ENCODE peak calls at places on chromosomes 12 and 14, in four cellular contexts. One of them, this sample, is unnamed.
A peak's percentile ranks its signal among the peaks of the same experiment; 100 is the strongest.

GRCh38 chr14:101111620-101112290 is 208.2 kb upstream of the RTL1 start:
- DNase-seq in IMR-90: no peak
- DNase-seq in A549: no peak
- DNase-seq in GM12878: no peak
- DNase-seq in this sample: no peak

GRCh38 chr12:118103231-118103600 is 595 bp downstream of the VSIG10 start:
- DNase-seq in IMR-90: peak; percentile 7
- DNase-seq in A549: peak; percentile 28
- DNase-seq in GM12878: no peak
- DNase-seq in this sample: peak; percentile 32

GRCh38 chr14:95307402-95308041 is 12.2 kb downstream of the CLMN start:
- DNase-seq in IMR-90: no peak
- DNase-seq in A549: no peak
- DNase-seq in GM12878: no peak
- DNase-seq in this sample: no peak

GRCh38 chr12:57452937-57453509 is 2.1 kb upstream of the INHBE start:
- DNase-seq in IMR-90: peak; percentile 84
- DNase-seq in A549: peak; percentile 84
- DNase-seq in GM12878: no peak
- DNase-seq in this sample: peak; percentile 77

GRCh38 chr14:93941293-93941910 is 14.3 kb downstream of the FAM181A start:
- DNase-seq in IMR-90: peak; percentile 90
- DNase-seq in A549: no peak
- DNase-seq in GM12878: no peak
- DNase-seq in this sample: no peak

GRCh38 chr14:25050494-25051170 is 685 bp upstream of the STXBP6 start:
- DNase-seq in IMR-90: peak; percentile 82
- DNase-seq in A549: no peak
- DNase-seq in GM12878: no peak
- DNase-seq in this sample: no peak

GRCh38 chr14:101239065-101239464 is 322.2 kb upstream of the DIO3 start:
- DNase-seq in IMR-90: no peak
- DNase-seq in A549: no peak
- DNase-seq in GM12878: no peak
- DNase-seq in this sample: no peak

GRCh38 chr12:51076235-51076930 is 7.0 kb downstream of the CSRNP2 start:
- DNase-seq in IMR-90: no peak
- DNase-seq in A549: no peak
- DNase-seq in GM12878: no peak
- DNase-seq in this sample: no peak

GRCh38 chr12:119665164-119665929 is 2.6 kb upstream of the PRKAB1 start:
- DNase-seq in IMR-90: no peak
- DNase-seq in A549: no peak
- DNase-seq in GM12878: no peak
- DNase-seq in this sample: no peak

GRCh38 chr12:124804011-124804621 is 59.5 kb downstream of the SCARB1 start:
- DNase-seq in IMR-90: peak; percentile 13
- DNase-seq in A549: peak; percentile 80
- DNase-seq in GM12878: no peak
- DNase-seq in this sample: peak; percentile 73

GRCh38 chr12:11545438-11546330 is 103.8 kb upstream of the ETV6 start:
- DNase-seq in IMR-90: no peak
- DNase-seq in A549: no peak
- DNase-seq in GM12878: peak; percentile 78
- DNase-seq in this sample: no peak

GRCh38 chr12:113174461-113175384 is 10.6 kb downstream of the DDX54 start:
- DNase-seq in IMR-90: peak; percentile 52
- DNase-seq in A549: peak; percentile 68
- DNase-seq in GM12878: no peak
- DNase-seq in this sample: peak; percentile 79

DNA sequence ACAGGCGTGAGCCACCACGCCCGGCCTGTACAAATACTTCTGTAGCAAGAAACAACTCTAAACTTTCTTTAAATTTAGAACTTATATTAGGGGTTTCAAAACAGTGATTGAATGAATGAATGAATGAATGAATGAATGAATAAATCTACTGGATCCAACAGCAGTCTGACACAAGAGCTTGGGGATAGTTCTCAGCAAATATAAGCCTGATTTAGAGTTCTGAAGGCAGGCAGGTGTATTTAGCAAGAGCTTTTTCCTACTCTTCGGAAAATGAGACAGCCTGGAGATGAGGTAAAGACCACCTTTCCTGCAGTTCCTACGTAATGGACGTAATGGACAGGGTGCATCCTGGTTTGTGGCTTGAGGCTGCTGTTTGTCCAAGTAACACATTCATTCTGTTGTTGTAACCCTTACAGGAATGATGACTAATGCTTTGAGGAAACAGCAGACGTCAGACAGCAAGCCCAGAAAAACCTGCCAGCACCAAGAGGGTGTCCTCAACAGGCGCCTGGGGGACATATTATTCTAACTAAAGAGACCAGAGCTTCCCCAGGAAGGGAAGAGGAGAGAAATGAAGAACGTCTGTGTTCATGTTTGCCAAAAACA is 277.4 kb upstream of the SOX5 start:
- DNase-seq in IMR-90: peak; percentile 91
- DNase-seq in A549: peak; percentile 22
- DNase-seq in GM12878: no peak
- DNase-seq in this sample: no peak
- TF ChIP-seq BHLHE40 in IMR-90: peak; percentile 12
- TF ChIP-seq BHLHE40 in A549: no peak
- TF ChIP-seq BHLHE40 in GM12878: no peak
- TF ChIP-seq BHLHE40 in this sample: no peak

GRCh38 chr12:104115587-104115975 is 22.4 kb downstream of the NFYB start:
- DNase-seq in IMR-90: no peak
- DNase-seq in A549: no peak
- DNase-seq in GM12878: no peak
- DNase-seq in this sample: no peak

GRCh38 chr12:104122298-104122697 is 15.7 kb downstream of the NFYB start:
- DNase-seq in IMR-90: no peak
- DNase-seq in A549: no peak
- DNase-seq in GM12878: no peak
- DNase-seq in this sample: no peak

DNA sequence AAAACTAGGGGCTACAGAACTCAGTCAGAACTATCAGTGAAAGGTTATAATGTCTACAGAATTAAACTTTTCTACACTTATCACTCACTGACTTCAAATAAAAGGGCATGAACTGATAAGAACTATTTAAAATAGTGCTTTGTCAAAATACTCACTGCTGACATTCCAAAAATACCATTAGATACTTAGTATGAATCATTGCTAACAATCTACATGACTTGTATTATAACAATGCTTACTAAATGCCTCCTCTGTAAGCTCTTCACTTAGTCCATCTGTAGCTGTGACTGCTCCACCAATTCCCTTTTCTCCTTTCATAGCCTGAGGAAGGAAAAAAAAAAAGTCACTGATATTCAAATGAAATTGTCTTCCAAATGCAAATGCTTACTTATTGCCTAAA is 17.0 kb downstream of the NFYB start:
- DNase-seq in IMR-90: peak; percentile 78
- DNase-seq in A549: peak; percentile 50
- DNase-seq in GM12878: no peak
- DNase-seq in this sample: no peak
- TF ChIP-seq BHLHE40 in IMR-90: no peak
- TF ChIP-seq BHLHE40 in A549: no peak
- TF ChIP-seq BHLHE40 in GM12878: no peak
- TF ChIP-seq BHLHE40 in this sample: no peak

GRCh38 chr12:30154996-30155730 is 371.4 kb upstream of the TMTC1 start:
- DNase-seq in IMR-90: peak; percentile 8
- DNase-seq in A549: no peak
- DNase-seq in GM12878: no peak
- DNase-seq in this sample: no peak
- TF ChIP-seq BHLHE40 in IMR-90: no peak
- TF ChIP-seq BHLHE40 in A549: no peak
- TF ChIP-seq BHLHE40 in GM12878: no peak
- TF ChIP-seq BHLHE40 in this sample: no peak

GRCh38 chr12:42126963-42127362 is 17.7 kb downstream of the GXYLT1 start:
- DNase-seq in IMR-90: no peak
- DNase-seq in A549: no peak
- DNase-seq in GM12878: no peak
- DNase-seq in this sample: no peak

GRCh38 chr12:42130670-42131402 is 13.8 kb downstream of the GXYLT1 start:
- DNase-seq in IMR-90: peak; percentile 64
- DNase-seq in A549: no peak
- DNase-seq in GM12878: no peak
- DNase-seq in this sample: no peak

GRCh38 chr12:42128327-42128726 is 16.3 kb downstream of the GXYLT1 start:
- DNase-seq in IMR-90: peak; percentile 46
- DNase-seq in A549: no peak
- DNase-seq in GM12878: no peak
- DNase-seq in this sample: no peak

GRCh38 chr12:42128888-42129287 is 15.8 kb downstream of the GXYLT1 start:
- DNase-seq in IMR-90: no peak
- DNase-seq in A549: no peak
- DNase-seq in GM12878: no peak
- DNase-seq in this sample: no peak

GRCh38 chr12:42129595-42130204 is 15.0 kb downstream of the GXYLT1 start:
- DNase-seq in IMR-90: peak; percentile 80
- DNase-seq in A549: peak; percentile 78
- DNase-seq in GM12878: no peak
- DNase-seq in this sample: peak; percentile 45
- TF ChIP-seq BHLHE40 in IMR-90: no peak
- TF ChIP-seq BHLHE40 in A549: no peak
- TF ChIP-seq BHLHE40 in GM12878: no peak
- TF ChIP-seq BHLHE40 in this sample: no peak

GRCh38 chr12:64538146-64538545 is 72.1 kb upstream of the RASSF3 start:
- DNase-seq in IMR-90: peak; percentile 39
- DNase-seq in A549: no peak
- DNase-seq in GM12878: no peak
- DNase-seq in this sample: no peak

GRCh38 chr12:64531665-64532334 is 78.5 kb upstream of the RASSF3 start:
- DNase-seq in IMR-90: no peak
- DNase-seq in A549: no peak
- DNase-seq in GM12878: no peak
- DNase-seq in this sample: no peak

GRCh38 chr12:64532734-64533351 is 77.5 kb upstream of the RASSF3 start:
- DNase-seq in IMR-90: no peak
- DNase-seq in A549: no peak
- DNase-seq in GM12878: no peak
- DNase-seq in this sample: no peak

GRCh38 chr12:64530566-64530965 is 78.6 kb downstream of the TBK1 start:
- DNase-seq in IMR-90: no peak
- DNase-seq in A549: no peak
- DNase-seq in GM12878: no peak
- DNase-seq in this sample: no peak

GRCh38 chr12:64534672-64535199 is 75.6 kb upstream of the RASSF3 start:
- DNase-seq in IMR-90: no peak
- DNase-seq in A549: no peak
- DNase-seq in GM12878: no peak
- DNase-seq in this sample: no peak
- TF ChIP-seq BHLHE40 in IMR-90: no peak
- TF ChIP-seq BHLHE40 in A549: no peak
- TF ChIP-seq BHLHE40 in GM12878: no peak
- TF ChIP-seq BHLHE40 in this sample: no peak

GRCh38 chr12:75042125-75042524 is 167.5 kb downstream of the KCNC2 start:
- DNase-seq in IMR-90: no peak
- DNase-seq in A549: no peak
- DNase-seq in GM12878: no peak
- DNase-seq in this sample: no peak

DNA sequence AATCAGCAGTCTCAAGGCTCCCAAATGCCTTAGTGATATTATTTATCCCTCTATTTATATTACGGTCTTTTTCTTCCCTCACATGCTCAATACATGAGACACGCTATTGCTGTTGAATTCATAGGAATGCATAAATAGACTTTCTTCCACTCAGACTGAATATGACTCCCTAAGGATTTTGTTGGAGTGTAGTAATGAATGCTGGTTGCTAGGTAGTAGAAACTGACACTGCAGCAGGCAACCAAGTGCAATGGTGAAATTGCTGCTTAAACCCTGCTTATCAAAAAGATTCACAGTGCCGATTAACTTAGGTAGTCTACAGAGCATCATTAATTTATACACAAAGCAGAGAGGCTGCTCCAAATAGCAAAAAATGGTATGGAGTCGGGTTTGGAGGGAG is 168.2 kb downstream of the KCNC2 start:
- DNase-seq in IMR-90: no peak
- DNase-seq in A549: no peak
- DNase-seq in GM12878: no peak
- DNase-seq in this sample: no peak
- TF ChIP-seq BHLHE40 in IMR-90: no peak
- TF ChIP-seq BHLHE40 in A549: no peak
- TF ChIP-seq BHLHE40 in GM12878: no peak
- TF ChIP-seq BHLHE40 in this sample: no peak

GRCh38 chr14:50476134-50476533 is 56.2 kb downstream of the MAP4K5 start:
- DNase-seq in IMR-90: no peak
- DNase-seq in A549: no peak
- DNase-seq in GM12878: no peak
- DNase-seq in this sample: no peak
- TF ChIP-seq BHLHE40 in IMR-90: no peak
- TF ChIP-seq BHLHE40 in A549: no peak
- TF ChIP-seq BHLHE40 in GM12878: no peak
- TF ChIP-seq BHLHE40 in this sample: no peak

GRCh38 chr14:49512147-49512551 is 74.0 kb downstream of the RPS29 start:
- DNase-seq in IMR-90: peak; percentile 79
- DNase-seq in A549: peak; percentile 21
- DNase-seq in GM12878: no peak
- DNase-seq in this sample: no peak
- TF ChIP-seq BHLHE40 in IMR-90: no peak
- TF ChIP-seq BHLHE40 in A549: no peak
- TF ChIP-seq BHLHE40 in GM12878: no peak
- TF ChIP-seq BHLHE40 in this sample: no peak